ENCODE peak calls at places on chromosomes 12 and 14, in seven cellular contexts. H is GM23248, R is hypothalamus, M is dorsolateral prefrontal cortex, U is uterus, Z is left cardiac atrium, O is A172. W is an unnamed sample.

GRCh38 chr14:68707496-68707895 is 85.4 kb downstream of the ZFP36L1 start:
- DNase-seq in Z (no peak), O (no peak), H (no peak), R (no peak), U (no peak), M (no peak), W (no peak)

GRCh38 chr12:29039013-29039412 is 110.1 kb upstream of the FAR2 start:
- DNase-seq in H (peak), M (no peak), U (no peak), Z (no peak), O (no peak), R (no peak), W (no peak)

GRCh38 chr14:101313268-101313667 is 248.0 kb upstream of the DIO3 start:
- DNase-seq in M (no peak), R (no peak), H (no peak), O (no peak), Z (no peak), U (no peak), W (no peak)

GRCh38 chr12:79927772-79928474 is 7.0 kb downstream of the PPP1R12A start:
- DNase-seq in U (no peak), Z (no peak), H (peak), R (no peak), O (no peak), M (no peak), W (peak)

GRCh38 chr14:91059576-91060471 is 617 bp downstream of the RPS6KA5 start:
- DNase-seq in Z (peak), U (no peak), R (no peak), H (peak), O (no peak), M (peak), W (peak)

GRCh38 chr14:21241218-21241819 is 27.9 kb downstream of the HNRNPC start:
- DNase-seq in O (no peak), R (no peak), U (no peak), M (no peak), H (peak), Z (no peak), W (no peak)

GRCh38 chr12:11689591-11690158 is 40.2 kb downstream of the ETV6 start:
- DNase-seq in M (no peak), U (no peak), Z (no peak), O (no peak), R (no peak), H (no peak), W (no peak)

GRCh38 chr12:64679487-64679983 is 69.2 kb downstream of the RASSF3 start:
- DNase-seq in H (peak), R (no peak), M (no peak), Z (peak), O (peak), U (peak), W (peak)

GRCh38 chr14:31954991-31955390 is 122.1 kb upstream of the ARHGAP5 start:
- DNase-seq in R (no peak), O (no peak), Z (no peak), U (no peak), M (no peak), H (peak), W (no peak)

GRCh38 chr12:69708649-69709048 is 9.5 kb upstream of the BEST3 start:
- DNase-seq in M (no peak), H (no peak), O (no peak), R (no peak), Z (no peak), U (no peak), W (no peak)

GRCh38 chr12:26153421-26154154 is 28.8 kb upstream of the BHLHE41 start:
- DNase-seq in O (peak), H (peak), M (no peak), Z (no peak), U (peak), R (no peak), W (no peak)

GRCh38 chr14:76311410-76311758 is 64.6 kb upstream of the ESRRB start:
- DNase-seq in M (no peak), R (no peak), H (no peak), Z (no peak), O (no peak), U (no peak), W (no peak)

GRCh38 chr12:118164798-118165486 is 29.0 kb downstream of the PEBP1 start:
- DNase-seq in R (no peak), U (no peak), O (peak), H (peak), M (no peak), Z (no peak), W (no peak)

GRCh38 chr12:129902371-129903091 is 1.3 kb downstream of the TMEM132D start:
- DNase-seq in Z (no peak), H (no peak), U (no peak), O (no peak), M (no peak), R (no peak), W (no peak)

GRCh38 chr12:65518771-65519170 is 240.3 kb downstream of the MSRB3 start:
- DNase-seq in U (no peak), M (no peak), H (peak), R (no peak), Z (no peak), O (peak), W (no peak)

GRCh38 chr14:106269029-106269428 is 742.6 kb downstream of the TMEM121 start:
- DNase-seq in R (no peak), M (no peak), H (no peak), U (no peak), O (no peak), Z (no peak), W (no peak)

GRCh38 chr12:57549909-57550627 is at the start of gene KIF5A:
- DNase-seq in H (peak), Z (no peak), M (peak), R (peak), U (no peak), O (no peak), W (peak)

GRCh38 chr12:57240069-57240921 is 10.7 kb downstream of the STAC3 start:
- DNase-seq in Z (peak), M (peak), R (peak), O (no peak), U (no peak), H (peak), W (peak)

GRCh38 chr14:61188936-61189808 is 92.0 kb downstream of the TMEM30B start:
- DNase-seq in O (no peak), M (peak), U (peak), H (peak), Z (peak), R (no peak), W (no peak)

GRCh38 chr14:98840511-98840910 is 431.5 kb downstream of the BCL11B start:
- DNase-seq in Z (no peak), M (no peak), O (no peak), U (no peak), R (no peak), H (no peak), W (no peak)

GRCh38 chr12:15364221-15365170 is 42.2 kb downstream of the PTPRO start:
- DNase-seq in Z (no peak), M (no peak), U (no peak), O (no peak), R (no peak), H (peak), W (no peak)

GRCh38 chr12:92570056-92570753 is 132.6 kb upstream of the PLEKHG7 start:
- DNase-seq in U (peak), H (peak), O (peak), Z (peak), R (peak), M (no peak), W (peak)

GRCh38 chr12:112599871-112600270 is 181.1 kb downstream of the PTPN11 start:
- DNase-seq in O (no peak), Z (no peak), U (no peak), M (no peak), R (no peak), H (peak), W (no peak)

GRCh38 chr12:32107376-32108267 is 975 bp downstream of the BICD1 start:
- DNase-seq in R (peak), H (peak), O (peak), Z (no peak), M (no peak), U (peak), W (peak)

GRCh38 chr14:93941293-93941910 is 14.3 kb downstream of the FAM181A start:
- DNase-seq in M (no peak), H (no peak), O (peak), R (no peak), Z (no peak), U (no peak), W (no peak)

GRCh38 chr12:131233737-131234474 is 280.2 kb downstream of the ADGRD1 start:
- DNase-seq in M (no peak), O (no peak), U (no peak), H (no peak), Z (no peak), R (no peak), W (no peak)

GRCh38 chr12:110335481-110336045 is 54.5 kb downstream of the ATP2A2 start:
- DNase-seq in R (no peak), M (no peak), H (no peak), O (no peak), Z (no peak), U (no peak), W (no peak)

W was measured in activated gamma-delta T cell treated with Interleukin-2 at 50 U/mL for 16 hours.